ENCODE peak calls at places on chromosomes 1 and 21, in seven cellular contexts. Q is effector memory CD8-positive, alpha-beta T cell; O is EL; B is heart left ventricle; S is foreskin fibroblast; K is Jurkat, Clone E6-1; T is RCC 7860. Z is an unnamed sample.
A peak's percentile ranks its signal among the peaks of the same experiment; 100 is the strongest.

GRCh38 chr1:23999156-23999671 is 19.1 kb upstream of the SRSF10 start:
- DNase-seq in Q (no peak), O (no peak), B (no peak), S (no peak), K (no peak), T (no peak), Z (no peak)

GRCh38 chr1:229341811-229342304 is 989 bp downstream of the CCSAP start:
- DNase-seq in Q (no peak), O (no peak), B (no peak), S (no peak), K (no peak), T (no peak), Z (peak; percentile 21)

GRCh38 chr1:2936568-2937515 is 84.4 kb upstream of the ACTRT2 start:
- DNase-seq in Q (no peak), O (no peak), B (peak; percentile 32), S (no peak), K (no peak), T (no peak), Z (no peak)

GRCh38 chr1:155073377-155074272 is 5.0 kb upstream of the EFNA3 start:
- DNase-seq in Q (no peak), O (no peak), B (no peak), S (no peak), K (peak; percentile 83), T (no peak), Z (no peak)

GRCh38 chr21:34770581-34770980 is 101.8 kb downstream of the CLIC6 start:
- DNase-seq in Q (no peak), O (no peak), B (no peak), S (no peak), K (no peak), T (no peak), Z (no peak)

GRCh38 chr21:22855581-22855980 is 1857.4 kb downstream of the NCAM2 start:
- DNase-seq in Q (no peak), O (no peak), B (no peak), S (no peak), K (no peak), T (no peak), Z (no peak)

GRCh38 chr21:46500224-46500861 is 41.7 kb downstream of the DIP2A start:
- DNase-seq in Q (no peak), O (peak; percentile 35), B (no peak), S (peak; percentile 14), K (peak; percentile 26), T (no peak), Z (no peak)

GRCh38 chr21:27631471-27631870 is 664.6 kb upstream of the ADAMTS5 start:
- DNase-seq in Q (no peak), O (peak; percentile 31), B (no peak), S (no peak), K (no peak), T (no peak), Z (no peak)

GRCh38 chr1:197130677-197131304 is 15.7 kb downstream of the ASPM start:
- DNase-seq in Q (no peak), O (peak; percentile 76), B (no peak), S (peak; percentile 68), K (no peak), T (no peak), Z (no peak)

GRCh38 chr1:169201084-169201619 is 94.7 kb downstream of the ATP1B1 start:
- DNase-seq in Q (no peak), O (peak; percentile 71), B (no peak), S (peak; percentile 44), K (no peak), T (no peak), Z (no peak)

GRCh38 chr1:56551691-56552090 is 27.7 kb downstream of the PLPP3 start:
- DNase-seq in Q (no peak), O (no peak), B (no peak), S (no peak), K (no peak), T (no peak), Z (no peak)